ENCODE peak calls at places on chromosomes 16 and 17, in six cellular contexts. E, G, P, Y, W and C are unnamed samples.

GRCh38 chr17:72812823-72813222 is 279.7 kb downstream of the SLC39A11 start:
- DNase-seq in Y (peak; percentile 76), G (no peak), E (peak; percentile 32), P (no peak), W (no peak), C (no peak)

GRCh38 chr17:59001158-59001814 is 105.4 kb downstream of the TRIM37 start:
- DNase-seq in G (no peak), P (peak; percentile 90), W (peak; percentile 26), Y (peak; percentile 61), E (peak; percentile 67), C (no peak)

GRCh38 chr17:38587956-38588771 is 17.6 kb downstream of the SRCIN1 start:
- DNase-seq in P (no peak), Y (no peak), G (no peak), E (no peak), W (no peak), C (no peak)

GRCh38 chr17:32103476-32104113 is 38.7 kb upstream of the RHOT1 start:
- DNase-seq in G (no peak), E (peak; percentile 54), W (no peak), P (no peak), Y (no peak), C (no peak)

GRCh38 chr16:2233872-2234812 is 2.1 kb upstream of the DNASE1L2 start:
- DNase-seq in Y (no peak), P (no peak), E (no peak), W (no peak), G (no peak), C (no peak)

GRCh38 chr17:7579001-7579838 is at the start of gene CD68:
- DNase-seq in P (peak; percentile 93), W (no peak), G (peak; percentile 87), E (peak; percentile 93), Y (peak; percentile 82), C (no peak)

GRCh38 chr17:151886-152859 is 14.8 kb downstream of the SCGB1C2 start:
- DNase-seq in Y (no peak), G (no peak), P (peak; percentile 24), W (no peak), E (no peak), C (peak; percentile 8)

GRCh38 chr16:27401768-27402568 is at the start of gene IL21R:
- DNase-seq in Y (peak; percentile 84), P (peak; percentile 91), G (peak; percentile 15), E (peak; percentile 69), W (no peak), C (no peak)

GRCh38 chr17:55845385-55845784 is 94.5 kb downstream of the PCTP start:
- DNase-seq in P (peak; percentile 53), W (peak; percentile 20), G (peak; percentile 4), Y (peak; percentile 35), E (peak; percentile 62), C (peak; percentile 15)

GRCh38 chr17:38750312-38751121 is 2.0 kb upstream of the PSMB3 start:
- DNase-seq in E (no peak), W (no peak), P (no peak), G (no peak), Y (no peak), C (peak; percentile 33)

GRCh38 chr17:44110823-44111633 is 12.4 kb downstream of the HDAC5 start:
- DNase-seq in G (peak; percentile 68), W (peak; percentile 94), P (peak; percentile 95), E (peak; percentile 95), Y (peak; percentile 93), C (peak; percentile 100)

GRCh38 chr17:3027786-3028532 is 35.4 kb downstream of the OR1D5 start:
- DNase-seq in P (peak; percentile 19), G (no peak), E (no peak), W (no peak), Y (no peak), C (peak; percentile 18)

GRCh38 chr17:29393451-29393850 is 3.3 kb downstream of the TAOK1 start:
- DNase-seq in Y (no peak), G (no peak), W (no peak), P (no peak), E (peak; percentile 65), C (no peak)

GRCh38 chr16:8137581-8137980 is 452.7 kb downstream of the TMEM114 start:
- DNase-seq in W (no peak), P (no peak), G (no peak), E (no peak), Y (no peak), C (no peak)

GRCh38 chr17:45302649-45303173 is 14.1 kb downstream of the MAP3K14 start:
- DNase-seq in Y (peak; percentile 73), P (peak; percentile 81), E (peak; percentile 90), W (no peak), G (no peak), C (peak; percentile 68)

GRCh38 chr17:16371742-16372141 is 9.1 kb upstream of the UBB start:
- DNase-seq in G (peak; percentile 60), Y (peak; percentile 60), E (peak; percentile 55), W (no peak), P (no peak), C (no peak)

GRCh38 chr17:19940722-19941464 is 36.7 kb downstream of the AKAP10 start:
- DNase-seq in E (peak; percentile 68), P (no peak), Y (peak; percentile 51), G (peak; percentile 31), W (peak; percentile 19), C (no peak)

GRCh38 chr17:42543190-42544079 is 7.4 kb downstream of the NAGLU start:
- DNase-seq in E (no peak), P (no peak), Y (no peak), W (no peak), G (no peak), C (no peak)

GRCh38 chr16:89599451-89599858 is 14.0 kb upstream of the DPEP1 start:
- DNase-seq in Y (no peak), P (peak; percentile 88), E (no peak), G (no peak), W (no peak), C (no peak)

GRCh38 chr17:39096435-39097158 is 54.8 kb downstream of the PLXDC1 start:
- DNase-seq in G (no peak), W (no peak), P (peak; percentile 84), Y (no peak), E (no peak), C (peak; percentile 74)

GRCh38 chr17:74270333-74270732 is 3.7 kb upstream of the DNAI2 start:
- DNase-seq in E (peak; percentile 24), W (no peak), Y (no peak), P (no peak), G (no peak), C (peak; percentile 57)

GRCh38 chr17:18187816-18188761 is 4.5 kb downstream of the ALKBH5 start:
- DNase-seq in E (peak; percentile 54), W (no peak), Y (peak; percentile 31), G (no peak), P (no peak), C (no peak)

GRCh38 chr17:18185391-18185790 is 1.8 kb downstream of the ALKBH5 start:
- DNase-seq in W (no peak), E (peak; percentile 56), G (no peak), P (no peak), Y (peak; percentile 22), C (no peak)

GRCh38 chr17:18185832-18186231 is 2.2 kb downstream of the ALKBH5 start:
- DNase-seq in E (no peak), G (no peak), W (no peak), Y (no peak), P (no peak), C (no peak)

GRCh38 chr17:18186271-18186982 is 2.8 kb downstream of the ALKBH5 start:
- DNase-seq in P (no peak), G (no peak), E (peak; percentile 80), W (no peak), Y (peak; percentile 35), C (no peak)

DNA sequence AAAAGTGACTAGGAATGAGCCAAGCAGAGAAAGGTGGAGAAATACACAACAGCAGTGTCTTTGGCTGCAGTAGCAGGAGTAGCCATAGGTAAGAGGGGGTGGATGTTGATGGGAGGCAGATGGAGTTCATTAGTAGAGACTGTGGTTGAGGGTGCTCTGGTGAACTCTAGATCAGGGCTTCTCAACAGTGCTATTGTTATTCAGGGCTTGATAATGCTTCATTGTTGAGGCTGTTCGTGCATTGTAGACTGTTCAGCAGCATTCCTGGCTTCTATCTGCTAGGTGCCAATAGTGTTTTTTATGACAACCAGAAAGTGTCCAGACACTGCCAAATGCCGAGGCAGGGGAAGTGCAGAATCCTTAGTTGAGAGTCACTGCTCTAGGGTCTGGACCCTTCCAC is 3.6 kb downstream of the ALKBH5 start:
- DNase-seq in P (no peak), W (no peak), G (no peak), Y (no peak), E (peak; percentile 34), C (no peak)
- H3K4me3 ChIP-seq in P (peak overlapping the region; percentile 89), W (peak overlapping the region; percentile 99), G (peak overlapping the region; percentile 94), Y (peak overlapping the region; percentile 55), E (peak overlapping the region; percentile 88), C (peak overlapping the region; percentile 95)

DNA sequence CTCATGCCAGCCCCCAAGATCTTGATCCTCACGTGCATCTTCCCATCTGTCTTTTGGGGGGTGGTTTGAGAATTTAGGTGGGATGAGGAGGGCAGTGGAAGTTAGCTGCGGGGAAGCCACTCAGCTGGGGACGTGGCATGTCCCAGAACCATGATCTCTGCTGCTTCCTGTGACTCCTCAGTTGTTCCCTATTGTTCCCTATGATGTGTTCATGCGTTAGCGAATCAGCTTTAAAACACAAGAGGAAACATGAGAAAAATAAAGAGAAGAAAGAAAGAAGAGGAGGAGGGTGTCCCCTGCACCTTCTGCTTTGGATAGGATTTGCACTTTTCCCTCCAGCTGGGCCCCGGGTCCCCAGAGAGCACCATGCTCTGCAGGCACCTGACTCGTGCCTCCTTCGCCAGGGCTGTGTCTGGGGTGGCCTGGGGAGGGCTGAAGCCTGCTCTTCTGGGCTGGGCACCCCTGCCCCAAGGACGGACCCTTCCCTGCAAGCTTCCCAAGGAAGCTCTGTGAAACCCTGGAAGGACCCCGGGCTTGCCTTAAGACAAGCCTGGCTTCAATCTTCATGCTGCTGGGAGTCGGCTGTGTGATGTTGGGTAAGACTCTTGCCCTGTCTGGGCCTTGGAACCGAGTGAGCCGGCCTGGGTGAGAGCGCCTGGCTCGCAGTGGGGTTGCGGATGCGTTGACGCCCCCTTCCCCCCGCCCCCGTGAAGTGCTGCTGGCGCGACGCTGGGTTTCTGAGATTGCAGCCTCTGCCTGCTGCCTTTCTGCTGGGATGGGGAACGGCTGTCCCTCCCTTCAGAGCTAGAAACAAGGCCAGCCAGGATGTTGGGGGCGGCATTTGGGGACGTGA is 62.8 kb upstream of the CIBAR2 start:
- DNase-seq in Y (no peak), W (no peak), E (peak; percentile 39), G (no peak), P (no peak), C (no peak)
- H3K4me3 ChIP-seq in Y (no peak overlapping the region), W (no peak overlapping the region), E (no peak overlapping the region), G (peak overlapping the region; percentile 70), P (no peak overlapping the region), C (no peak overlapping the region)

GRCh38 chr16:67964477-67965131 is 3.8 kb downstream of the SLC12A4 start:
- DNase-seq in W (no peak), P (no peak), G (no peak), Y (no peak), E (no peak), C (no peak)

GRCh38 chr16:67966549-67967182 is 1.8 kb downstream of the SLC12A4 start:
- DNase-seq in W (no peak), P (no peak), G (peak; percentile 42), Y (no peak), E (peak; percentile 33), C (no peak)

GRCh38 chr16:67967956-67968439 is 439 bp downstream of the SLC12A4 start:
- DNase-seq in P (no peak), W (no peak), E (peak; percentile 35), G (no peak), Y (no peak), C (peak; percentile 65)

GRCh38 chr16:67967183-67967955 is 1.1 kb downstream of the SLC12A4 start:
- DNase-seq in G (no peak), W (no peak), P (no peak), Y (no peak), E (no peak), C (no peak)

GRCh38 chr16:67965668-67966548 is 2.5 kb downstream of the SLC12A4 start:
- DNase-seq in E (no peak), W (no peak), Y (no peak), G (no peak), P (no peak), C (no peak)
- H3K4me3 ChIP-seq in E (no peak overlapping the region), W (peak overlapping the region; percentile 78), Y (peak overlapping the region; percentile 92), G (peak overlapping the region; percentile 94), P (peak overlapping the region; percentile 90), C (no peak overlapping the region)

GRCh38 chr17:65259281-65259680 is 122.1 kb downstream of the RGS9 start:
- DNase-seq in Y (no peak), W (no peak), P (no peak), E (no peak), G (no peak), C (no peak)
- H3K4me3 ChIP-seq in Y (no peak overlapping the region), W (no peak overlapping the region), P (no peak overlapping the region), E (no peak overlapping the region), G (no peak overlapping the region), C (no peak overlapping the region)